ENCODE peak calls at places on chromosome 13, in seven cellular contexts. K is psoas muscle, E is breast epithelium, Z is tibial nerve, V is upper lobe of right lung, D is left lung, N is endodermal cell. O is an unnamed sample.

GRCh38 chr13:113410472-113411201 is 42.7 kb downstream of the ADPRHL1 start:
- DNase-seq in E (no peak), Z (no peak), K (peak; percentile 84), N (no peak), V (peak; percentile 42), D (peak; percentile 63), O (peak; percentile 55)

GRCh38 chr13:64553411-64554129 is 2676.6 kb downstream of the PCDH9 start:
- DNase-seq in Z (no peak), E (no peak), N (no peak), D (no peak), K (no peak), V (no peak), O (peak; percentile 7)

GRCh38 chr13:27425918-27426630 is 1.7 kb downstream of the GTF3A start:
- DNase-seq in D (peak; percentile 86), V (peak; percentile 86), K (peak; percentile 74), E (peak; percentile 63), Z (peak; percentile 53), N (peak; percentile 83), O (no peak)

GRCh38 chr13:21075303-21076264 is 14.2 kb upstream of the LATS2 start:
- DNase-seq in V (peak; percentile 72), E (no peak), N (peak; percentile 88), K (peak; percentile 46), Z (no peak), D (peak; percentile 91), O (no peak)

GRCh38 chr13:95099541-95099940 is 201.7 kb downstream of the ABCC4 start:
- DNase-seq in V (no peak), D (no peak), N (no peak), Z (no peak), E (no peak), K (no peak), O (no peak)

GRCh38 chr13:101453784-101454201 is 1.3 kb downstream of the ITGBL1 start:
- DNase-seq in E (peak; percentile 41), N (peak; percentile 64), K (no peak), V (peak; percentile 73), Z (no peak), D (peak; percentile 80), O (no peak)

GRCh38 chr13:75761373-75761772 is 125.2 kb downstream of the LMO7 start:
- DNase-seq in N (no peak), Z (no peak), E (no peak), V (no peak), D (no peak), K (no peak), O (no peak)

GRCh38 chr13:45674908-45675307 is 27.2 kb upstream of the CBY2 start:
- DNase-seq in E (peak; percentile 92), N (no peak), Z (no peak), D (no peak), V (no peak), K (no peak), O (no peak)

GRCh38 chr13:72163671-72164070 is 296.7 kb upstream of the DACH1 start:
- DNase-seq in D (no peak), V (no peak), E (no peak), K (no peak), N (no peak), Z (no peak), O (no peak)

GRCh38 chr13:73173160-73173905 is 114.5 kb downstream of the KLF5 start:
- DNase-seq in Z (no peak), D (no peak), N (no peak), K (no peak), E (no peak), V (no peak), O (no peak)

GRCh38 chr13:106242554-106242953 is 292.9 kb downstream of the EFNB2 start:
- DNase-seq in Z (no peak), K (no peak), V (no peak), E (no peak), N (no peak), D (no peak), O (no peak)
- H3K27ac ChIP-seq in Z (no peak overlapping the region), K (no peak overlapping the region), V (no peak overlapping the region), E (no peak overlapping the region), N (no peak overlapping the region), D (no peak overlapping the region), O (no peak overlapping the region)

DNA sequence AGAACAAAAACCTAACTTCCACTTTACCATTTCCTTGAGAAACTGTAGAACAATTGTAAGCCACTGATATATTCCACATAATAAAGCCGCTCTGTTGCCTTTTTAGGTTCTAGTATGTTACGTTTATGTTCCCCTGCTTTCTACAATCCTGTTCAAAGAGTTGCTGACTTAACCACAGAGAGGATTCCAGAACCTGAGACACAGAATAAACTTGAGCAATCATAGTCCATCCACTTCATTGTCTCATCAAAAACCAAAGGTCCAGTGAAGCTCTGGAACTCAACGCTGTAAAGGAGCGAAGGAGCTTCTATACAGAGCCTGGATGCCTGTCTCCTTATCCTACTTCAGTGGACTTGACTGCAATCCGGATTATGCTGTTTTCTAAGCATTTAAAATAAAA is 4.6 kb downstream of the STARD13 start:
- DNase-seq in K (no peak), N (no peak), Z (no peak), V (no peak), D (no peak), E (no peak), O (no peak)
- H3K27ac ChIP-seq in K (peak overlapping the region; percentile 80), N (no peak overlapping the region), Z (peak overlapping the region; percentile 97), V (no peak overlapping the region), D (peak overlapping the region; percentile 61), E (peak overlapping the region; percentile 84), O (no peak overlapping the region)

GRCh38 chr13:109483369-109483768 is 303.0 kb downstream of the IRS2 start:
- DNase-seq in E (no peak), K (no peak), D (no peak), Z (no peak), V (no peak), N (no peak), O (no peak)
- H3K27ac ChIP-seq in E (no peak overlapping the region), K (no peak overlapping the region), D (no peak overlapping the region), Z (no peak overlapping the region), V (no peak overlapping the region), N (no peak overlapping the region), O (no peak overlapping the region)

DNA sequence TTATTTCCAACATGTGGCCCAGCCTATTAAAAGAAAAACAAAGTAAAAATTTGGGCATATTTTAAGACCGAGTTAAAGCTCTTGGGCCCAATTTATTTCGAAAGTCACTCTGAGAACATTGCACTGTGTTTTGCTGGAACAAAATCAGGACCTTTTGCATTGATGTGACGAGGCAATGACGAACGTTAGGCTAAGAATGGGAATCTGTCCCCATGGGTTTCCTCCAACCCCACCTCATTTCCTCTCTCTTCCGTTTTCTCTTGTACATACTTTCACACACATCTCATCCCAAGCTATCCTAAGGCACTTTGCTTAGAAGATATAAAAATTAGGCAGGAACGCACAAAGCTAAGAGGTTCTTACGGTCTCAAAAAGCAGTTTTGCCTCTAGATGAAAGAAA is 22.1 kb downstream of the EDNRB start:
- DNase-seq in K (no peak), E (no peak), D (no peak), Z (peak; percentile 16), V (no peak), N (no peak), O (no peak)
- H3K27ac ChIP-seq in K (peak overlapping the region; percentile 28), E (peak overlapping the region; percentile 68), D (peak overlapping the region; percentile 47), Z (peak overlapping the region; percentile 86), V (peak overlapping the region; percentile 48), N (no peak overlapping the region), O (no peak overlapping the region)

DNA sequence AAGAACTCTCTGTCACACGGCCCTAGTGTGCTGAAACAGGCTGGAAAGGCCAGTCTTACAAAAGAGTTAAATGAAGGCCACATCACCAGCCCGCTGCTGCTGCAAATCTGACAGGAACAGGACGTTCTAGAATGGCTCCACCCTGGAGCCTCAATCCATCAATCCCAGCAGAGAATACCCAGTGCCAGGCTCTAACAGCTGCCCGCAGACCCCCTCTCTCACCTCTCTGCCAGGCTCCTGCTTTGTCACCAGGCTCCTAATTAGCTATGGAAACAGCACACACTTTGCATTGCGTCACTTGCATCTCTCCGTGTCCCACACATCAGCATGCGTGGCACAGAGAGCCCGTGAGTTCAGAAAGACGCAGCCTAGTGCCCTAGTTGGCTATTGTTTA is 314.1 kb downstream of the FOXO1 start:
- DNase-seq in N (no peak), V (no peak), D (no peak), Z (peak; percentile 28), K (peak; percentile 77), E (no peak), O (no peak)
- H3K27ac ChIP-seq in N (no peak overlapping the region), V (peak overlapping the region; percentile 72), D (peak overlapping the region; percentile 13), Z (peak overlapping the region; percentile 92), K (peak overlapping the region; percentile 67), E (peak overlapping the region; percentile 29), O (no peak overlapping the region)

GRCh38 chr13:51823861-51824260 is 19.9 kb upstream of the DHRS12 start:
- DNase-seq in N (no peak), K (no peak), V (no peak), D (no peak), E (no peak), Z (no peak), O (no peak)

GRCh38 chr13:51826606-51827005 is 18.4 kb downstream of the TMEM272 start:
- DNase-seq in Z (no peak), N (no peak), V (no peak), E (peak; percentile 71), K (no peak), D (no peak), O (no peak)

GRCh38 chr13:51825681-51826254 is 19.2 kb downstream of the TMEM272 start:
- DNase-seq in N (no peak), V (no peak), Z (no peak), K (no peak), E (no peak), D (no peak), O (no peak)

GRCh38 chr13:51823351-51823750 is 19.4 kb upstream of the DHRS12 start:
- DNase-seq in E (no peak), N (no peak), D (no peak), Z (no peak), K (no peak), V (no peak), O (no peak)

DNA sequence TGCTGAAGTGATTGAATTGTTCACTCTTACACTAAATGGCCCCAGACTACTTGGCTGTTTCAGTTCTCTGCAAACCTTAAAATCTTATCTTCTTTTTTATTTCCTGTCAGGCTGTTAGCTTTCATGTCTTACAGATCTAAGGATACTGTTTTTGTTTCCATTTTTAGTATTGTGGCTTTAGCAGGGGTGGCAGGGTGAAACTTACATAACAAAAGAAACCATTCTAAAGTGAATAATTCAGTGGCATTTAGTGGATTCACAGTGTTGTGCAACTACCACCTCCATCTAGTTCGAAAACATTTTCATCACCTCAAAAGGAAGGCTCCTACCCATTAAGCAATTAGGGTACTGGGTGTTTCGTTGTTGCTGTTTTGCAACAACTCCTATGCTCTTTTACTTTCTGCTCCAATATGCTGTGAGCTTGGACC is 19.8 kb downstream of the TMEM272 start:
- DNase-seq in V (no peak), D (no peak), N (no peak), K (no peak), Z (no peak), E (no peak), O (no peak)
- H3K27ac ChIP-seq in V (peak overlapping the region; percentile 60), D (peak overlapping the region; percentile 88), N (no peak overlapping the region), K (no peak overlapping the region), Z (peak overlapping the region; percentile 29), E (peak overlapping the region; percentile 14), O (no peak overlapping the region)